ENCODE peak calls at places on chromosomes 12 and 14, in five cellular contexts. E is lung, W is coronary artery, C is AG10803, Z is Panc1. O is an unnamed sample.

GRCh38 chr12:101243074-101243473 is 33.0 kb upstream of the SLC5A8 start:
- DNase-seq in E (no peak), W (no peak), C (no peak), Z (no peak), O (no peak)

GRCh38 chr14:90781344-90781761 is 34.9 kb downstream of the TTC7B start:
- DNase-seq in E (no peak), W (peak; percentile 21), C (peak; percentile 80), Z (no peak), O (no peak)

GRCh38 chr14:60514378-60515243 is 5.7 kb downstream of the SIX6 start:
- DNase-seq in E (no peak), W (no peak), C (no peak), Z (no peak), O (no peak)

GRCh38 chr14:77037886-77038511 is 9.5 kb upstream of the IRF2BPL start:
- DNase-seq in E (no peak), W (no peak), C (no peak), Z (no peak), O (no peak)

GRCh38 chr12:10771132-10771733 is 31.2 kb downstream of the TAS2R7 start:
- DNase-seq in E (no peak), W (no peak), C (peak; percentile 39), Z (peak; percentile 17), O (no peak)

GRCh38 chr14:93946104-93946503 is 19.0 kb downstream of the FAM181A start:
- DNase-seq in E (no peak), W (no peak), C (no peak), Z (no peak), O (no peak)

GRCh38 chr14:61471297-61471980 is 150.1 kb downstream of the PRKCH start:
- DNase-seq in E (peak; percentile 24), W (no peak), C (no peak), Z (no peak), O (no peak)

GRCh38 chr14:73784065-73784987 is 67.3 kb upstream of the PTGR2 start:
- DNase-seq in E (no peak), W (no peak), C (peak; percentile 85), Z (no peak), O (no peak)

GRCh38 chr14:69043007-69043444 is 63.9 kb upstream of the ACTN1 start:
- DNase-seq in E (peak; percentile 41), W (peak; percentile 88), C (peak; percentile 29), Z (no peak), O (no peak)

GRCh38 chr14:80954771-80955299 is 586 bp upstream of the TSHR start:
- DNase-seq in E (peak; percentile 78), W (peak; percentile 84), C (peak; percentile 89), Z (peak; percentile 33), O (peak; percentile 73)

GRCh38 chr12:125983784-125984510 is 918.7 kb downstream of the AACS start:
- DNase-seq in E (no peak), W (no peak), C (no peak), Z (no peak), O (no peak)

GRCh38 chr14:99945732-99946651 is 119.2 kb upstream of the EVL start:
- DNase-seq in E (no peak), W (no peak), C (no peak), Z (no peak), O (no peak)

GRCh38 chr12:32390572-32391219 is 8.7 kb upstream of the FGD4 start:
- DNase-seq in E (peak; percentile 62), W (no peak), C (no peak), Z (no peak), O (no peak)

GRCh38 chr12:3035815-3036702 is 41.1 kb upstream of the TSPAN9 start:
- DNase-seq in E (no peak), W (no peak), C (no peak), Z (no peak), O (no peak)

GRCh38 chr12:79891506-79892162 is 43.3 kb downstream of the PPP1R12A start:
- DNase-seq in E (no peak), W (no peak), C (no peak), Z (no peak), O (no peak)

GRCh38 chr12:113786107-113786506 is 180.0 kb downstream of the RBM19 start:
- DNase-seq in E (no peak), W (no peak), C (no peak), Z (no peak), O (no peak)

GRCh38 chr12:132550014-132550802 is 60.2 kb downstream of the LRCOL1 start:
- DNase-seq in E (no peak), W (no peak), C (no peak), Z (no peak), O (no peak)

GRCh38 chr14:37936971-37937370 is 270.7 kb upstream of the SSTR1 start:
- DNase-seq in E (no peak), W (no peak), C (no peak), Z (no peak), O (no peak)

GRCh38 chr14:90536092-90536491 is 139.3 kb downstream of the CALM1 start:
- DNase-seq in E (no peak), W (no peak), C (no peak), Z (no peak), O (no peak)

GRCh38 chr12:100077367-100077766 is 65.3 kb downstream of the BLTP3B start:
- DNase-seq in E (no peak), W (no peak), C (peak; percentile 13), Z (no peak), O (no peak)

GRCh38 chr12:52022841-52023181 is 16.1 kb downstream of the TAMALIN start:
- DNase-seq in E (no peak), W (no peak), C (no peak), Z (no peak), O (no peak)

GRCh38 chr12:48422060-48422459 is 50.3 kb upstream of the ANP32D start:
- DNase-seq in E (no peak), W (no peak), C (no peak), Z (no peak), O (no peak)

GRCh38 chr12:12403264-12404248 is 46.7 kb downstream of the BORCS5 start:
- DNase-seq in E (no peak), W (no peak), C (no peak), Z (no peak), O (no peak)

GRCh38 chr12:27772328-27773049 is 7.5 kb upstream of the KLHL42 start:
- DNase-seq in E (no peak), W (no peak), C (no peak), Z (no peak), O (no peak)

GRCh38 chr12:14959126-14959440 is 2.3 kb downstream of the ARHGDIB start:
- DNase-seq in E (no peak), W (no peak), C (no peak), Z (no peak), O (no peak)

GRCh38 chr14:54593860-54594259 is 26.9 kb downstream of the SAMD4A start:
- DNase-seq in E (no peak), W (no peak), C (no peak), Z (no peak), O (no peak)

GRCh38 chr12:15541996-15542631 is 219.8 kb downstream of the PTPRO start:
- DNase-seq in E (no peak), W (no peak), C (peak; percentile 18), Z (no peak), O (no peak)

GRCh38 chr14:55153951-55154350 is 24.9 kb downstream of the LGALS3 start:
- DNase-seq in E (no peak), W (no peak), C (no peak), Z (no peak), O (no peak)

GRCh38 chr12:42039146-42039545 is 105.5 kb downstream of the GXYLT1 start:
- DNase-seq in E (no peak), W (no peak), C (peak; percentile 32), Z (no peak), O (no peak)

GRCh38 chr14:89190779-89191513 is 226.1 kb downstream of the FOXN3 start:
- DNase-seq in E (no peak), W (no peak), C (no peak), Z (no peak), O (no peak)

GRCh38 chr12:107344035-107344808 is 250.9 kb upstream of the CRY1 start:
- DNase-seq in E (no peak), W (no peak), C (peak; percentile 32), Z (peak; percentile 28), O (no peak)

GRCh38 chr14:51293149-51293925 is 53.3 kb downstream of the TMX1 start:
- DNase-seq in E (no peak), W (no peak), C (peak; percentile 84), Z (no peak), O (peak; percentile 24)

DNA sequence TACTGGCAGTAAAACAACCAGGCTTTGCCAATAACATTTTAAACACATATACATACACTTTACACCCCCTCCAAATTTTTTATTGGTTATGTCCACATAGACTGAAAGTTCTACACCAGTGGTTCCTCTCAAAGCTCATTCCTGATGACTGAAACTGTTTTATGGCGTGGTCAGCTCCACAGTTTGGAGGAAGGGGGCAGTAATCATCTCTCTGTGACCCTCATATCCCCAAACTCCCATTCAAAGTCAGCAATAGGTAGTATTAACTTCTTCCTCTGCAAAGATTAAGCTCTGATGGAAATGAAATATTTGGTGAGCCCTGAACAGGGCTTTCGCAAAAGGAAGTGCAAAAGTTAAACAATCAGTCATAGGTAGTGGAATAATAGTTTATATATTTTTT is 55.3 kb upstream of the DAAM1 start:
- DNase-seq in E (no peak), W (no peak), C (no peak), Z (no peak), O (no peak)
- TF ChIP-seq CTCF in E (no peak), W (no peak), C (peak; percentile 6), Z (peak; percentile 5), O (no peak)

GRCh38 chr12:69269736-69270135 is 30.4 kb downstream of the CPSF6 start:
- DNase-seq in E (no peak), W (no peak), C (no peak), Z (no peak), O (no peak)
- TF ChIP-seq CTCF in E (no peak), W (no peak), C (no peak), Z (no peak), O (no peak)

GRCh38 chr14:85856430-85856829 is 326.5 kb downstream of the FLRT2 start:
- DNase-seq in E (no peak), W (no peak), C (no peak), Z (no peak), O (no peak)
- TF ChIP-seq CTCF in E (no peak), W (no peak), C (no peak), Z (peak; percentile 17), O (no peak)

GRCh38 chr12:30823140-30823669 is 68.5 kb upstream of the CAPRIN2 start:
- DNase-seq in E (peak; percentile 50), W (no peak), C (no peak), Z (no peak), O (no peak)
- TF ChIP-seq CTCF in E (no peak), W (no peak), C (no peak), Z (no peak), O (no peak)

GRCh38 chr12:34188974-34189373 is 166.7 kb downstream of the ALG10 start:
- DNase-seq in E (no peak), W (no peak), C (no peak), Z (no peak), O (no peak)

GRCh38 chr12:34190054-34190453 is 167.8 kb downstream of the ALG10 start:
- DNase-seq in E (no peak), W (no peak), C (no peak), Z (no peak), O (no peak)

DNA sequence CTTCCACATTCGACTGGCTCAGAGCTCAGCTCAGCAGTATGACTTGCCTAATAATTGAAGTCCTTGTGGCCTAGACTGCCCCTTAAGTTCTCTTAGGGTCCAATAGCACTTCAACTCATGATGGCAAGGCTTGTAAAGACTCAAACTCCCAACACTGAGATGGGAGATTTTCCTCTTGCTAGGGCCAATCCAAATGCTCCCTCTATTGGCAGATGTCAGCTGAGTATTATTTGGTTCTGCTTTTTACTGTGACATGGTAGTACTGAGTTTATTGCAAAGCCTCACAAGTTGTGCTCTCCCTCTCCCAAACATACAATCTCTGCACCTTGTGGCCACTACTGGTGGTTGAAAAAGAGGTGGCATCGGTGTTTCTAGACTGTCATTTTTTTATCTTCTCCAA is 164.2 kb downstream of the ALG10 start:
- DNase-seq in E (no peak), W (no peak), C (no peak), Z (no peak), O (no peak)
- TF ChIP-seq CTCF in E (no peak), W (no peak), C (no peak), Z (peak; percentile 41), O (no peak)